ENCODE peak calls at places on chromosomes 4 and X, in four cellular contexts. W, X, U and A are unnamed samples.

GRCh38 chr4:102789317-102789717 is 28.5 kb upstream of the MANBA start:
- DNase-seq in W (no peak), X (no peak), U (no peak), A (no peak)

GRCh38 chrX:86806786-86807185 is 658.5 kb downstream of the DACH2 start:
- DNase-seq in W (no peak), X (no peak), U (no peak), A (no peak)

GRCh38 chrX:3257471-3257870 is 89.0 kb downstream of the MXRA5 start:
- DNase-seq in W (no peak), X (no peak), U (no peak), A (no peak)

GRCh38 chr4:5964030-5964429 is 54.2 kb downstream of the C4orf50 start:
- DNase-seq in W (no peak), X (no peak), U (no peak), A (no peak)

GRCh38 chr4:61149278-61149677 is 50.8 kb upstream of the ADGRL3 start:
- DNase-seq in W (no peak), X (no peak), U (no peak), A (no peak)

GRCh38 chrX:119236599-119237525 is 777 bp downstream of the PGRMC1 start:
- DNase-seq in W (peak), X (peak), U (no peak), A (no peak)

GRCh38 chrX:16429391-16429790 is 220.6 kb upstream of the S100G start:
- DNase-seq in W (no peak), X (no peak), U (no peak), A (no peak)

GRCh38 chr4:158006973-158007372 is 165.9 kb downstream of the GASK1B start:
- DNase-seq in W (no peak), X (no peak), U (no peak), A (peak)

GRCh38 chrX:15107367-15107988 is 162.4 kb downstream of the ASB9 start:
- DNase-seq in W (no peak), X (no peak), U (no peak), A (no peak)

GRCh38 chrX:26788402-26788998 is 572.5 kb downstream of the MAGEB5 start:
- DNase-seq in W (no peak), X (no peak), U (no peak), A (no peak)
- TF ChIP-seq POLR2A in W (no peak), X (no peak), U (no peak), A (no peak)

GRCh38 chr4:93182722-93183121 is 645.8 kb upstream of the ATOH1 start:
- DNase-seq in W (no peak), X (no peak), U (no peak), A (no peak)
- TF ChIP-seq EP300 in W (no peak), X (no peak), U (no peak), A (no peak)

GRCh38 chr4:54091637-54092404 is 8.1 kb upstream of the GSX2 start:
- DNase-seq in W (peak), X (peak), U (peak), A (peak)
- TF ChIP-seq POLR2A in W (no peak), X (no peak), U (no peak), A (no peak)

DNA sequence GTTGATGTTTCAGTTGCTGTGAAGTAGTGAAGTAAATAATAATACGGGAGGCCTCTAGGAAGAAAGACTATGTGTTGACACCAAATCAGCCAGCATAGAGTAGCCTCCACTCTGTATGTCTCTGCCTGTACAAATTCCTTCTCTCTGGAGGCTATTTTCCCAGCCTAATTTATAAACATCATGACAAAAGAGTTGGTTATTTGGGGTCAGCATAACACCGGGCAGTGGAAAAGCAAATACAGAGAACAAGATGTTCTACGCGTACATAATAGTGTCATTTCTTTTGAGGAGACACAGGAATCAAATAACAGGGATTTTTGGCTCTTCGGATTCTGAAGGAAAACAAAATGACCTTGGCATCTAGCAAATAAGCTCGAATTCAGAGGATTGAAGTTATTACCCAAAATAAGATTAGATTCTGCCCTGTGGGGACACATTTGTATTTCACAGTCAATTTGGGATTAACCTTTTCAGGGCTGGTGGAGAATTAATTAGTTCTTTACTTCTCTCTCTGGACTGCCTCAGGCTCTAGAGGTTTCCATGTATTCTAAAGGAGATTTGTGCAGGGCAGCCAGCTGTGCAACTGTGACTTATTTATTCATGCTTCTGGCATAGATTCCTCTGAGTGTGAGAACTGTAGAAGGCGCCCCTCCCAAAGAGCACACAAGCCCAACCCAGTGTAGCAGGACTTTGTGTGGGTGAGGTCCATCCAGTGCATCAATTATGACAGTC is 14.1 kb upstream of the SYTL4 start:
- DNase-seq in W (peak), X (peak), U (no peak), A (no peak)
- TF ChIP-seq EP300 in W (peak), X (peak), U (no peak), A (peak)

GRCh38 chr4:88284378-88285234 is at the start of gene PPM1K:
- DNase-seq in W (peak), X (peak), U (peak), A (peak)
- TF ChIP-seq POLR2A in W (peak), X (peak), U (peak), A (peak)

GRCh38 chr4:3389879-3390840 is 51.6 kb upstream of the HGFAC start:
- DNase-seq in W (no peak), X (peak), U (peak), A (no peak)

GRCh38 chr4:3387943-3388348 is 53.8 kb upstream of the HGFAC start:
- DNase-seq in W (peak), X (peak), U (peak), A (peak)

GRCh38 chr4:3387154-3387942 is 54.4 kb upstream of the HGFAC start:
- DNase-seq in W (peak), X (peak), U (peak), A (no peak)

GRCh38 chr4:3389186-3389878 is 52.4 kb upstream of the HGFAC start:
- DNase-seq in W (peak), X (peak), U (peak), A (no peak)

GRCh38 chr4:3388461-3389185 is 53.1 kb upstream of the HGFAC start:
- DNase-seq in W (peak), X (peak), U (peak), A (no peak)
- TF ChIP-seq EP300 in W (no peak), X (no peak), U (no peak), A (no peak)